ENCODE peak calls at places on chromosome 19, in seven cellular contexts. O is SK-N-SH, F is HCT116, D is HepG2, S is K562, B is H1, V is GM12878. Q is an unnamed sample.

GRCh38 chr19:1492474-1493006 is 1.6 kb downstream of the REEP6 start:
- DNase-seq in O (no peak), F (no peak), D (no peak), S (no peak), B (no peak), V (no peak), Q (no peak)

GRCh38 chr19:9885077-9885552 is 50.0 kb downstream of the PIN1 start:
- DNase-seq in O (peak; percentile 32), F (no peak), D (no peak), S (no peak), B (no peak), V (no peak), Q (no peak)

GRCh38 chr19:55443045-55443823 is at the start of gene SHISA7:
- DNase-seq in O (peak; percentile 58), F (no peak), D (no peak), S (peak; percentile 51), B (no peak), V (no peak), Q (no peak)

GRCh38 chr19:51511353-51511752 is 9.8 kb upstream of the SIGLEC12 start:
- DNase-seq in O (peak; percentile 27), F (peak; percentile 7), D (peak; percentile 12), S (peak; percentile 56), B (peak; percentile 29), V (no peak), Q (no peak)

GRCh38 chr19:7211191-7211988 is 82.8 kb downstream of the INSR start:
- DNase-seq in O (no peak), F (no peak), D (no peak), S (no peak), B (no peak), V (no peak), Q (no peak)

GRCh38 chr19:27867981-27868380 is 1345.0 kb downstream of the UQCRFS1 start:
- DNase-seq in O (no peak), F (no peak), D (no peak), S (no peak), B (no peak), V (no peak), Q (no peak)

GRCh38 chr19:33177417-33177976 is 16.6 kb upstream of the LRP3 start:
- DNase-seq in O (peak; percentile 77), F (no peak), D (peak; percentile 35), S (no peak), B (no peak), V (no peak), Q (no peak)

GRCh38 chr19:55563261-55563690 is 17.4 kb downstream of the ZNF579 start:
- DNase-seq in O (peak; percentile 46), F (no peak), D (no peak), S (no peak), B (no peak), V (no peak), Q (no peak)

GRCh38 chr19:34253711-34254551 is 423 bp upstream of the GARRE1 start:
- DNase-seq in O (no peak), F (no peak), D (peak; percentile 66), S (no peak), B (peak; percentile 50), V (no peak), Q (no peak)

GRCh38 chr19:51807111-51807701 is 12.2 kb downstream of the FPR3 start:
- DNase-seq in O (no peak), F (no peak), D (peak; percentile 52), S (peak; percentile 48), B (peak; percentile 46), V (no peak), Q (no peak)

GRCh38 chr19:24033308-24033961 is 53.6 kb upstream of the ZNF254 start:
- DNase-seq in O (peak; percentile 94), F (peak; percentile 52), D (peak; percentile 90), S (peak; percentile 81), B (peak; percentile 70), V (peak; percentile 51), Q (peak; percentile 90)

GRCh38 chr19:38035515-38036495 is 128.8 kb downstream of the SIPA1L3 start:
- DNase-seq in O (no peak), F (no peak), D (peak; percentile 6), S (no peak), B (no peak), V (no peak), Q (no peak)

GRCh38 chr19:44718441-44719261 is 19.7 kb downstream of the CEACAM16 start:
- DNase-seq in O (no peak), F (no peak), D (peak; percentile 98), S (no peak), B (no peak), V (no peak), Q (peak; percentile 97)

GRCh38 chr19:52896431-52897148 is 845 bp downstream of the ZNF320 start:
- DNase-seq in O (peak; percentile 56), F (no peak), D (no peak), S (peak; percentile 52), B (no peak), V (no peak), Q (peak; percentile 70)
- TF ChIP-seq JUND in O (no peak), F (no peak), D (no peak), S (no peak), B (no peak), V (no peak), Q (no peak)

GRCh38 chr19:13833330-13834265 is 38.4 kb downstream of the ZSWIM4 start:
- DNase-seq in O (peak; percentile 99), F (no peak), D (peak; percentile 84), S (peak; percentile 96), B (no peak), V (no peak), Q (peak; percentile 94)
- TF ChIP-seq JUND in O (peak; percentile 35), F (peak; percentile 63), D (no peak), S (no peak), B (no peak), V (no peak), Q (no peak)

DNA sequence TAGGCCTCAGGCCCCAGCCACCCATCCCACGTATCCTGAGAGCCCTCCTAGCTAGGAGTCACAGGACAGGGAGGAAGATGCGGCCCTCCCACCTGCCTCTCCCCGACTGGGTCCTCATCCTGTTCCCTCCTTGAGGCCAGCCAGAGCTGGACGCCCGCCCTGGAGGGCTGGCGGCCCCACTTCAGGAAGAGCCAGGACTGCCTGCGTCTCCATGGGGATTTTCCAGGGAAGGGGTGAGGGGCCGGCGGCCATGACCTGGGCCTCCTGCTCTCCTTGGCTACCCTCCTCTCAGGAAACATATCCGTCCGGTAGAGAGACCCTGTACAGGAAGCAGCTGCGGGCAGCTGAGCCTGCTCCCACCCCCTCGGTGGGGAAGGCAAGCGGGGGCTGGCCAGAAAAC is 11.3 kb upstream of the PRKD2 start:
- DNase-seq in O (no peak), F (no peak), D (no peak), S (no peak), B (no peak), V (no peak), Q (no peak)
- TF ChIP-seq JUND in O (no peak), F (no peak), D (no peak), S (no peak), B (no peak), V (no peak), Q (no peak)

GRCh38 chr19:48614436-48615144 is at the start of gene FAM83E:
- DNase-seq in O (no peak), F (no peak), D (no peak), S (peak; percentile 63), B (no peak), V (no peak), Q (no peak)
- TF ChIP-seq JUND in O (no peak), F (peak; percentile 58), D (no peak), S (no peak), B (no peak), V (no peak), Q (no peak)

DNA sequence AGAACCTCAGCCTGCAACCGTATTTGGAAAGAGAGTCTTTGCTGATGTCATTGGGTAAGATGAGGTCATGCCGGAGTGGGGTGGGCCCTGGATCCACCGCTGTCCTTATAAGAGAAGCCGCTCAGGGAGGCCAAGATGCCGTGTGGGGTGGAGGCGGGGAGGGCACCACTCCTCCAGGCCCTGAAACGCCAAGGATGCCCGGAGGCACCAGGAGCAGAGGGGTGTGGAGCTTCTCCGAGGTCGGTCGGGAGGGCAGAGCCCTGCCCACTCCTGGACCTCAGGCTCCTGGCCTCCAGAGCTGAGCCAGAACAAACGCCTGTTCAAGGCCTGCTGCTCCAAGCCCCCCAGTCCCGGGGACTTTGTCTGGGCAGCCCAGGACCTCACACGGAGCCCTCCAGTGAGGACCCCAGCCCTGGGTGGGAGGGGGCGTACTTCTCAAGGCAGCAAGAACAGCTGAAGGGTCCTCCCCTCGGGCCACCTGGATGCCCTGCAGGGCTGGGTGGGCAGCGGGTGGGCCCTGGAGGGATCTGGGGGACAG is 29.9 kb downstream of the PIP5K1C start:
- DNase-seq in O (no peak), F (no peak), D (no peak), S (peak; percentile 83), B (no peak), V (no peak), Q (no peak)
- TF ChIP-seq JUND in O (no peak), F (no peak), D (no peak), S (peak; percentile 97), B (no peak), V (no peak), Q (no peak)

DNA sequence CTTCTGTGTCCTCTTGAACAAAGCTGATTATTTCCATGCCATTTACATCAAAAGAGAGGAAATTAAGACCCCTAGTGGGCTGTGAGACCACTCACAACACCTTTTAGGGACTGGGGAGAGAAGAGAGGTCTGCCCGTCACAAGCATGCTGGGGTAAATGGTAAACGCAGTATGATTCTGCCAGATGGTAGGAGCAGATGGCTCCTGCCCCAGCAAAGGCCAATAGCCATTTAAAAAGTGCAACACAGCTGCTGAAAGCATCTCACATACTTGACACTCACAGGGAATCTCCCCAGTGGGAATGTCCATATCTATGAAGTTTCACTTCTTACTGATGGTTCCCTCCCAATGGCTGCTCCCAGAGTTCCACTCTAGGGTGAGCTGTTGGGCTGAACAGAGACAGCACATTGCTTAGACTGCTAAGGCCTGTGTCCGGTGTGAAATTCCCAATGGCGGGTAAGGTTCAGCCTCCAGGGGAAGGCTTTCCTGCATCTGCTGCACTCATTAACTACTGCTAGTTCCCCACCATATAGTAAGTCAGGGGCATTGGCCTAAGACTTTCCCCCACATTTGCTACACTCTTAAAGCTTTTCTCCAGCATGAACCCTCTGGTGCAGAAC is 7.4 kb downstream of the ZNF671 start:
- DNase-seq in O (no peak), F (no peak), D (no peak), S (no peak), B (no peak), V (no peak), Q (no peak)
- TF ChIP-seq JUND in O (no peak), F (no peak), D (no peak), S (no peak), B (no peak), V (no peak), Q (no peak)

DNA sequence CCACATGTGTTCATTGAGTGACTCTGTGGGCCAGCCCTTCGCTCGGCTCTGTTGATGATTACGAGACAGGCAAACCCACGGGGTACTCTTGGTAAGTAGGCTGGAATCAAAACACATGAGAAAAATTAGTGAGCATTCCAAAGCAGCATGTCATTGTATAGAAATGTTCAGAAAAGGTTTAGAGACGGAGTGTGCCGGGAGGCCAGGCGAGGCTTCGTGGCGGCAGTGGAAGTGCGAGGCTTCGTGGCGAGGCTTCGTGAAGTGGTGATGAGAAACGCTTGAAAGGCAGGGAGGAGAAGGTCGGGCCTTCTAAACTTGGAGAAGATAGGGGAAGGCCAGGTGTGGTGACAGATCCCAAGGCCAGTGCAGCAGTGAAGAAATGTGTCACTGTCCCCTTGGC is 144.4 kb downstream of the ZNF536 start:
- DNase-seq in O (no peak), F (no peak), D (no peak), S (no peak), B (no peak), V (no peak), Q (no peak)
- TF ChIP-seq JUND in O (no peak), F (no peak), D (no peak), S (no peak), B (no peak), V (no peak), Q (no peak)